ENCODE peak calls at places on chromosomes 5 and 9, in five cellular contexts. I, M, Q, F and B are unnamed samples.

GRCh38 chr9:550267-550790 is 291.2 kb upstream of the DMRT1 start:
- DNase-seq in F (no peak), Q (no peak), M (no peak), I (no peak), B (no peak)

GRCh38 chr5:24693609-24694008 is 48.8 kb upstream of the CDH10 start:
- DNase-seq in Q (no peak), M (no peak), F (no peak), I (no peak), B (no peak)

GRCh38 chr5:142540774-142541466 is 145.0 kb downstream of the FGF1 start:
- DNase-seq in F (no peak), Q (no peak), I (no peak), M (no peak), B (no peak)

GRCh38 chr5:115532517-115532916 is 12.1 kb downstream of the FEM1C start:
- DNase-seq in F (no peak), I (no peak), M (no peak), Q (no peak), B (no peak)

GRCh38 chr9:10875752-10876151 is 262.9 kb upstream of the PTPRD start:
- DNase-seq in M (no peak), I (no peak), Q (no peak), F (no peak), B (no peak)

GRCh38 chr5:132258102-132259060 is 885 bp downstream of the PDLIM4 start:
- DNase-seq in I (peak; percentile 43), M (no peak), F (no peak), Q (no peak), B (no peak)

GRCh38 chr5:146540421-146540820 is 24.4 kb upstream of the GPR151 start:
- DNase-seq in M (no peak), F (no peak), I (no peak), Q (no peak), B (no peak)

GRCh38 chr9:35711501-35712428 is 20.2 kb downstream of the TLN1 start:
- DNase-seq in M (no peak), Q (no peak), F (no peak), I (no peak), B (no peak)

GRCh38 chr5:10649518-10650410 is 85.9 kb downstream of the ANKRD33B start:
- DNase-seq in F (no peak), M (no peak), Q (no peak), I (no peak), B (peak; percentile 61)

GRCh38 chr9:130320697-130321080 is 55.1 kb downstream of the HMCN2 start:
- DNase-seq in M (peak; percentile 51), Q (peak; percentile 8), I (peak; percentile 86), F (no peak), B (peak; percentile 77)

GRCh38 chr5:88702328-88702727 is 180.7 kb downstream of the MEF2C start:
- DNase-seq in Q (no peak), F (no peak), M (no peak), I (no peak), B (no peak)

GRCh38 chr5:98772415-98773213 is 849 bp upstream of the RGMB start:
- DNase-seq in Q (peak; percentile 62), M (peak; percentile 78), I (no peak), F (no peak), B (peak; percentile 83)

GRCh38 chr5:77877516-77878070 is 101.5 kb upstream of the TBCA start:
- DNase-seq in Q (no peak), F (no peak), M (no peak), I (no peak), B (no peak)

GRCh38 chr5:374631-375335 is 53.3 kb downstream of the AHRR start:
- DNase-seq in I (no peak), F (no peak), Q (no peak), M (no peak), B (peak; percentile 14)

GRCh38 chr9:118295413-118295812 is 591.2 kb downstream of the TLR4 start:
- DNase-seq in M (no peak), I (no peak), F (no peak), Q (no peak), B (no peak)

GRCh38 chr5:176733586-176734262 is 76.6 kb upstream of the UNC5A start:
- DNase-seq in M (no peak), F (no peak), Q (no peak), I (no peak), B (no peak)

GRCh38 chr5:144583493-144584154 is 413.0 kb downstream of the KCTD16 start:
- DNase-seq in I (no peak), F (no peak), Q (no peak), M (no peak), B (no peak)

GRCh38 chr5:146965781-146966659 is 87.5 kb upstream of the PPP2R2B start:
- DNase-seq in M (peak; percentile 30), I (peak; percentile 70), F (peak; percentile 26), Q (peak; percentile 78), B (peak; percentile 54)

GRCh38 chr5:44661851-44662250 is 146.9 kb upstream of the MRPS30 start:
- DNase-seq in M (no peak), I (no peak), F (no peak), Q (no peak), B (no peak)

GRCh38 chr9:125258832-125259534 is 2.6 kb upstream of the GAPVD1 start:
- DNase-seq in F (no peak), I (no peak), Q (peak; percentile 55), M (no peak), B (no peak)

GRCh38 chr5:55850839-55851674 is at the start of gene IL31RA:
- DNase-seq in F (no peak), Q (peak; percentile 11), I (no peak), M (peak; percentile 39), B (no peak)

DNA sequence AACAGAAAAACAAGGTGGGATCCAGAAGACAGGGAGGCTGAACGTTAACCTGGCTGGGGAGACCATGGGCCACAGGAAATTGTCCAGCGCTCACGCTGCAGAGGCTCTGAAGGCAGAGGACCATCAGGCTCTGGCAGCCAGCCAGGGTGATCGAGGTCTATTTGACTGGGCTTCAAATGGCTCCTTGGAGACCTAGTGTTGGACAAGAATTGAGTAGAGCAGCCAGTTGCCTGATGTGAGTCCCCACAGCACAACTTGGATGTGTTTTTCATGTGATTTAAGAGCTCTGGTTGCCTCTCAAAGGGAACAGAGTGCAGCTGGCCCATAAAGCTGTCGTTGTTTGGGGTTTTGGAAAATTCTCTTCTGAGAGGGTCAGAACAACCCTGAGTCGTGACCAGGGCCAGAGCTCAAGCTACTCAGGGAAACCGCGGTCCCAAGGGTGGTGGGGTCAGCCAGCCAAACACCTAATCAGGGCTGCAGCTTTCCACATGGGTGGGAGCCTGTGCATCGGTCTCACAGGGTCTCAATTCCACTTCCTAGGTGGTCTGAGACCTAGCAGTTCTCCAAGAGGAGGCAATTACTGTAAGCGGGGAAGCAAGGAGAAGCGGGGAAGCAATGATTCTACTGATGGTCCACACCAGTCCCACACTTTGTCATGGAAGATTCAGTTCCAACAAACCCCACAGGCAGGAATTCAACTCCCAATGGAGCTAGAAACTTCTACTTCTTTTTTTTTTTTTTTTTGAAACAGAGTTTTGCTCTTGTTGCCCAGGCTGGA is 158.9 kb upstream of the RAI14 start:
- DNase-seq in I (no peak), Q (no peak), M (no peak), F (no peak), B (no peak)
- TF ChIP-seq ESRRA in I (no peak), Q (no peak), M (no peak), F (no peak), B (no peak)

GRCh38 chr9:96668868-96669534 is 13.9 kb upstream of the PRXL2C start:
- DNase-seq in Q (no peak), M (no peak), F (no peak), I (no peak), B (no peak)
- TF ChIP-seq ESRRA in Q (no peak), M (no peak), F (no peak), I (no peak), B (no peak)

GRCh38 chr5:96067902-96068614 is 106.4 kb upstream of the ELL2 start:
- DNase-seq in F (no peak), I (no peak), M (peak; percentile 36), Q (no peak), B (no peak)

GRCh38 chr5:96067251-96067650 is 105.6 kb upstream of the ELL2 start:
- DNase-seq in F (no peak), Q (no peak), M (no peak), I (no peak), B (no peak)

GRCh38 chr5:96064905-96065304 is 103.3 kb upstream of the ELL2 start:
- DNase-seq in M (no peak), Q (no peak), I (no peak), F (no peak), B (no peak)

GRCh38 chr5:96066386-96066719 is 104.7 kb upstream of the ELL2 start:
- DNase-seq in F (no peak), I (no peak), M (no peak), Q (no peak), B (no peak)

DNA sequence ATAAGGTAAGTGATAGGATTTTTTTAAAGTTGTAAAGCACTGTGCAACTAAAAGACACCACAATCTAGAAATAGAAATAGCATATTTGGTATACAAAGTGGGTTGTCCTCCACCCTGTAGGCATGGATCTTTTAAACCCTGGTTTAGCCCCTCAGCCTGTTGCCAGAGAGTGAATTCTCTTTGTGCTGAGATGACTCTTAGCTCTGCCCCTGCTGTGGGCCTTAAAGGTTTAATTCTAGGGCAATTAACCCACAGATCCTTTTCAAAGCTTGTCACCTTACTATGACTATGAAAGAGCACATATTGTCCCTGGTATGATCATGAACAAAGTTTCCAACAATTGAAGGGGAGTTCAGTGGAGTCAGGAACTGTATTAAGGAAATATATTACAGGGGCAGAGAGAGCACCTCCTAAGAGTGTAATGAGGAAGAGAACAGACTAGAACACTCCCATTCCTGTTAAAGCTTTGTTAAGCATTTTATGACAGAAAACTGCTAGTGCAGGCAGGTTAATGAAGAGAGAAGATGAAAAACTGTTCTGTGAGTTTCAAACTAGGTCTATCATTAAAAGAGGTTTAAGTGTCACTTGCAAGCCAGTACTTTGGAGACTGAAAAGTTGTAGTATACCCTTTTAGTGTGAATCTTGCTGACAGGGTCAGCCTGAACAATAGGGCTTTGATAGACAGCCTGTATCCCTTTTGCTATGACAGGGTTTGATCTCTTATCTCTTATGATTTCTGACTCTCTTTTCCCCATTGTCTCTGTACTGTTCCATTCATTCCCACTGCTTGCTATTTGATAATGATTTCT is 104.1 kb upstream of the ELL2 start:
- DNase-seq in F (no peak), Q (peak; percentile 21), I (no peak), M (no peak), B (no peak)
- TF ChIP-seq ESRRA in F (no peak), Q (no peak), I (no peak), M (no peak), B (no peak)

DNA sequence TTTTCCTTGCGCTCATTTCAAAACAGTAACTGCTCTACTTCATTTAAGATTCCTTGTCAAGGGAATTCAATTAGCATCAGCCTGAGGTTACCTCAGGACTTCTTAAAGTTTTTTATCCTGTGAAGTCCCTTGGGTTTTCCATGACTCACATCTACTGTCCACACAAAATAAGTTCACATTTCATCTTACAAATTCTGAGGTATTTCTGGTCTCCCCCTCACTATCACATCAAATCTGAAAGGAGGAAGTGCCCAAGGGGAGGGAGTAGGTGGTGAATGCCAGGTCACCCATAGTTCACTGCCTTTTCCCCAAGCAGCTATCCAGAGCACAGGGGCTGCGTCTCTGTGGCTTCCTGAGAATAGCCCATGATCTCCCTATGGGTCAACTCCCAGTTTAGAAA is 227.1 kb upstream of the NREP start:
- DNase-seq in F (no peak), M (no peak), Q (no peak), I (no peak), B (no peak)
- TF ChIP-seq ESRRA in F (no peak), M (no peak), Q (no peak), I (no peak), B (no peak)